ENCODE peak calls at places on chromosome 1, in seven cellular contexts. K is HCT116, X is right lobe of liver, G is breast epithelium, N is heart right ventricle, L is kidney, W is aorta. T is an unnamed sample. For H3K9me3, the result is how much of the 10 kb centered on the place peaks cover.

GRCh38 chr1:94020764-94021579 is 100.0 kb downstream of the ABCA4 start:
- DNase-seq in W (no peak), G (no peak), N (no peak), K (no peak), X (no peak), L (no peak), T (no peak)

GRCh38 chr1:33682371-33682770 is 181.5 kb upstream of the HMGB4 start:
- DNase-seq in X (no peak), G (no peak), K (no peak), W (no peak), L (no peak), N (no peak), T (no peak)

GRCh38 chr1:221548942-221549341 is 192.9 kb downstream of the DUSP10 start:
- DNase-seq in K (no peak), G (no peak), N (no peak), X (peak), W (no peak), L (no peak), T (no peak)

GRCh38 chr1:1234180-1234808 is 2.3 kb downstream of the B3GALT6 start:
- DNase-seq in G (no peak), K (no peak), L (no peak), N (no peak), X (no peak), W (no peak), T (no peak)

GRCh38 chr1:246583448-246584185 is 17.4 kb downstream of the CNST start:
- DNase-seq in X (no peak), G (no peak), W (no peak), L (no peak), K (no peak), N (peak), T (no peak)

GRCh38 chr1:178727014-178727895 is 2.2 kb downstream of the RALGPS2 start:
- DNase-seq in K (no peak), W (no peak), L (no peak), G (no peak), X (no peak), N (no peak), T (no peak)

GRCh38 chr1:16204634-16205332 is 7.7 kb downstream of the ARHGEF19 start:
- DNase-seq in K (no peak), L (no peak), G (no peak), X (no peak), N (no peak), W (peak), T (no peak)

GRCh38 chr1:203316626-203317093 is 11.3 kb downstream of the BTG2 start:
- DNase-seq in N (no peak), K (no peak), W (peak), G (peak), X (no peak), L (no peak), T (no peak)

GRCh38 chr1:150268342-150268705 is 492 bp downstream of the APH1A start:
- DNase-seq in G (no peak), W (no peak), X (peak), K (no peak), L (peak), N (no peak), T (peak)

GRCh38 chr1:65344171-65344570 is 34.8 kb downstream of the DNAJC6 start:
- DNase-seq in L (no peak), K (no peak), N (no peak), W (no peak), G (no peak), X (no peak), T (no peak)

GRCh38 chr1:45876000-45876399 is 72.6 kb downstream of the MAST2 start:
- DNase-seq in X (no peak), W (no peak), K (no peak), G (no peak), N (no peak), L (no peak), T (no peak)

GRCh38 chr1:111481387-111482221 is 7.8 kb downstream of the C1orf162 start:
- DNase-seq in L (peak), X (peak), W (peak), N (peak), K (peak), G (no peak), T (peak)

GRCh38 chr1:111030590-111030989 is 66.9 kb upstream of the LRIF1 start:
- DNase-seq in X (no peak), N (peak), K (peak), W (no peak), L (no peak), G (no peak), T (peak)

GRCh38 chr1:37892151-37893047 is 33.0 kb upstream of the MTF1 start:
- DNase-seq in W (no peak), L (no peak), G (no peak), N (no peak), X (no peak), K (no peak), T (no peak)

GRCh38 chr1:156582388-156583022 is 3.0 kb downstream of the TTC24 start:
- DNase-seq in L (no peak), X (no peak), W (no peak), K (no peak), G (no peak), N (no peak), T (no peak)

GRCh38 chr1:95176859-95177258 is 57.2 kb upstream of the RWDD3 start:
- DNase-seq in G (no peak), N (no peak), X (no peak), W (no peak), L (no peak), K (no peak), T (no peak)

DNA sequence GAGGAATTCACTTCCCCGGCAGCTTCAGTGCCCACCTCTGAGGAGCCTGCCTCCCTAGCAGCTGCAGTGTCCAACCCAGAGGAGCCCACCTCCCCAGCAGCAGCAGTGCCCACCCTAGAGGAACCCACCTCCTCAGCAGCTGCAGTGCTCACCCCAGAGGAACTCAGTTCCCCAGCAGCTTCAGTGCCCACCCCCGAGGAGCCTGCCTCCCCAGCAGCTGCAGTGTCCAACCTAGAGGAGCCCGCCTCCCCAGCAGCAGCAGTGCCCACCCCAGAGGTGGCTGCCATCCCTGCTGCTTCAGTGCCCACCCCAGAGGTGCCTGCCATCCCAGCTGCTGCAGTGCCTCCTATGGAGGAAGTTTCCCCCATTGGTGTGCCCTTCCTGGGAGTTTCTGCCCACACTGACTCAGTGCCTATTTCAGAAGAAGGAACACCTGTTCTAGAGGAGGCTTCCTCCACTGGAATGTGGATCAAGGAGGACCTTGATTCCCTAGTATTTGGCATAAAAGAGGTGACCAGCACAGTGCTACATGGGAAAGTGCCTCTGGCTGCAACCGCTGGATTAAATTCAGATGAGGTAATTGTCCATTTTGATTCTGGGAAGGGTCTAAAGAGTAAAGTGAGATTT is 77.4 kb upstream of the BMP8A start:
- DNase-seq in X (no peak), G (no peak), L (no peak), K (no peak), W (no peak), N (no peak), T (no peak)
- H3K27ac ChIP-seq in X (no peak), G (no peak), L (no peak), K (no peak), W (no peak), N (no peak), T (no peak)

GRCh38 chr1:4564083-4564482 is 90.3 kb upstream of the AJAP1 start:
- DNase-seq in K (no peak), L (no peak), X (no peak), W (no peak), G (no peak), N (no peak), T (no peak)
- H3K9me3 ChIP-seq in K (under half), L (under half), X (under half), W (under half), G (under half), N (under half), T (under half)

DNA sequence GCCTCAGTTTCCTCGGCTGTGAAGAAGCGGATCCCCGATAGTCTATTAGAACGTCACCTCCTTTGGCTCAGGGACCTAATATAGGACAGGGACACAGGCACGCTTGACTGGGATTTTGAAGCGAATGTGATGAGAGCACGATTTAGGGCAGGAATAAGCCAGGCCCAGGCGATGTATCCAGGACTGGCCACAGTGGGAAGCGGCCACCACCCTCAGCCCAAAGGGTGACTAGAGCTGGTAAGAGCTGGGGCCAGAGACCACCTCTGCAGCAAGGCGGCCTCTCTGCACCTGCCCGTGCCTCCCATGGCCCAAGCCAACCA is 100.0 kb upstream of the VAMP3 start:
- DNase-seq in W (no peak), L (no peak), N (no peak), G (no peak), K (no peak), X (no peak), T (no peak)
- H3K27ac ChIP-seq in W (no peak), L (no peak), N (no peak), G (no peak), K (no peak), X (no peak), T (no peak)

DNA sequence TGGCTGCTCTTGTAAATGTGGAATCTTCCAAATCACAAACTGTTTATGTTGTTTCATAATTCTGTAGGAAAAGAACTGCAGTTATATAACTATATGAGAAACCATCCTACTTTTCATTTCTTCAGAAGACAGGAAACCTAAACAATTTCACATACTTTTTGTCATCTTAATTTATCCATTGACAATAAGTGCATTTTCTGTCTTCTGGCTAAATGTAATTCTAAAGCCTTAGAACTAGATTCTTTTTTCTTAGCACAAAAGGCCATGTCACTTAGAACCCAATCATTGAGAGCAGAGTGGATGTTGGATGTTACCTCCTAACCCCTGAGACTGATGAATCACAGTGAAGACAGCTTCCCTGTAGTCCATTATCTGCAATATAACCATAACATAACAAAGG is 410.2 kb upstream of the PRMT6 start:
- DNase-seq in X (no peak), N (no peak), G (no peak), L (no peak), W (no peak), K (no peak), T (no peak)
- H3K9me3 ChIP-seq in X (under half), N (under half), G (under half), L (under half), W (under half), K (under half), T (under half)